ENCODE peak calls at places on chromosomes 12 and 14, in seven cellular contexts. K is heart left ventricle, W is A549, R is lower lobe of right lung, I is Peyer's patch, F is OCI-LY7, D is astrocyte. P is an unnamed sample. For H3K4me1 and H3K9me3, the result is how much of the 10 kb centered on the place peaks cover.

GRCh38 chr14:78509516-78509915 is 339.3 kb downstream of the NRXN3 start:
- DNase-seq in R (no peak), F (no peak), W (no peak), D (no peak), K (no peak), I (no peak), P (peak)

GRCh38 chr12:16939871-16940306 is 333.9 kb upstream of the LMO3 start:
- DNase-seq in R (peak), K (no peak), D (peak), W (peak), I (no peak), F (peak), P (peak)

GRCh38 chr14:74135386-74135785 is 50.6 kb downstream of the LIN52 start:
- DNase-seq in F (no peak), K (no peak), D (peak), R (no peak), I (no peak), W (no peak), P (no peak)

GRCh38 chr14:20794644-20795369 is 7.8 kb downstream of the RNASE1 start:
- DNase-seq in D (no peak), F (no peak), K (no peak), W (no peak), I (no peak), R (no peak), P (no peak)

GRCh38 chr14:21990116-21990515 is 316.5 kb upstream of the OR4E1 start:
- DNase-seq in K (no peak), D (no peak), W (no peak), I (no peak), F (peak), R (no peak), P (no peak)

GRCh38 chr12:10521555-10521954 is 15.9 kb downstream of the EIF2S3B start:
- DNase-seq in K (no peak), R (no peak), I (no peak), W (no peak), D (no peak), F (no peak), P (no peak)

GRCh38 chr12:108609535-108610335 is 11.9 kb upstream of the TMEM119 start:
- DNase-seq in I (no peak), F (no peak), K (peak), W (no peak), D (peak), R (peak), P (no peak)

GRCh38 chr12:101927042-101927441 is 49.7 kb downstream of the DRAM1 start:
- DNase-seq in F (no peak), D (peak), I (no peak), R (no peak), K (no peak), W (no peak), P (no peak)

GRCh38 chr12:11854011-11854499 is 204.6 kb downstream of the ETV6 start:
- DNase-seq in F (no peak), R (no peak), I (no peak), D (no peak), K (no peak), W (no peak), P (no peak)

GRCh38 chr12:127619869-127620769 is 646.9 kb upstream of the TMEM132C start:
- DNase-seq in F (no peak), K (no peak), W (no peak), D (no peak), I (no peak), R (no peak), P (no peak)

GRCh38 chr12:101750152-101750551 is 10.9 kb upstream of the SYCP3 start:
- DNase-seq in W (no peak), F (no peak), I (no peak), D (no peak), R (no peak), K (no peak), P (no peak)

DNA sequence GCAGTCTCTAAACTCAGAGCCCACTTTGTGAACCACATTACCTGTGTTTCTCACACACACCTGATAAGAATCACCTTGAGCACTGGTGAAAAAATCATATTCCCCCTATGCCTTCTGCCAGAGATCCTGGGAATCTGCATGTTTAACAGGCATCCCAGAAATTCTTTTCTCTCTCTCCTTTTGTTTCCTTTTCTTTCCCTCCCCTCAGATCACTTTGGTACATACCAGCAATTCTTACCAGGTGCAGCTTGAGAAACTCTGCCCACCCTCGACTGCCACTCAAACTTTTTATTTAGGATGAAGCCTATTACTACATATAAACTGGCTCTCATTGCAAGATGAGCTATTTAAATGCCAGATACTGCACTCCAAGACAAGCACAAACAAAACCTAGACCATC is 36.0 kb downstream of the HECTD4 start:
- DNase-seq in I (no peak), W (no peak), F (no peak), R (no peak), K (no peak), D (no peak), P (no peak)
- H3K4me1 ChIP-seq in I (under half), W (under half), F (under half), R (under half), K (under half), D (under half), P (under half)

DNA sequence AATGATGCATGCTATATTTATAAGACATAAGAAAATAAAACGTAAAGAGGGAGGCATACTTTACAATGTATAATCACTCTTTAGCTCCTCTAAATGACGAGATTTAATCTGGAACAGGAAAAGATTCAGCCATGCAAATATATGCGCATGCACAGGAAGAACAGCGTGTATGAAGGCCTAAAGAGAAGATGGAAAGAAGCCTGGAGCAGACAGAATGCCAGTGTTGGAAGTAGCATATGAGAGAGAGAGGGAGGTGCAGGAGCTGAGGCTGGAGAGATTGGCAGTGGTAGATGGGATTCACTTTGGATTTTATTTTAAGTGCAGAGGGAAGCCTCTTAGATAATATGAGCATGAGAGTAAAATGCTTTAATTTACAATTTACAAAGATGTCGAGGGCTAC is 410.9 kb downstream of the TMTC2 start:
- DNase-seq in K (no peak), D (no peak), R (no peak), I (no peak), W (no peak), F (no peak), P (no peak)
- H3K9me3 ChIP-seq in K (under half), D (under half), R (under half), I (under half), W (under half), F (under half), P (under half)

DNA sequence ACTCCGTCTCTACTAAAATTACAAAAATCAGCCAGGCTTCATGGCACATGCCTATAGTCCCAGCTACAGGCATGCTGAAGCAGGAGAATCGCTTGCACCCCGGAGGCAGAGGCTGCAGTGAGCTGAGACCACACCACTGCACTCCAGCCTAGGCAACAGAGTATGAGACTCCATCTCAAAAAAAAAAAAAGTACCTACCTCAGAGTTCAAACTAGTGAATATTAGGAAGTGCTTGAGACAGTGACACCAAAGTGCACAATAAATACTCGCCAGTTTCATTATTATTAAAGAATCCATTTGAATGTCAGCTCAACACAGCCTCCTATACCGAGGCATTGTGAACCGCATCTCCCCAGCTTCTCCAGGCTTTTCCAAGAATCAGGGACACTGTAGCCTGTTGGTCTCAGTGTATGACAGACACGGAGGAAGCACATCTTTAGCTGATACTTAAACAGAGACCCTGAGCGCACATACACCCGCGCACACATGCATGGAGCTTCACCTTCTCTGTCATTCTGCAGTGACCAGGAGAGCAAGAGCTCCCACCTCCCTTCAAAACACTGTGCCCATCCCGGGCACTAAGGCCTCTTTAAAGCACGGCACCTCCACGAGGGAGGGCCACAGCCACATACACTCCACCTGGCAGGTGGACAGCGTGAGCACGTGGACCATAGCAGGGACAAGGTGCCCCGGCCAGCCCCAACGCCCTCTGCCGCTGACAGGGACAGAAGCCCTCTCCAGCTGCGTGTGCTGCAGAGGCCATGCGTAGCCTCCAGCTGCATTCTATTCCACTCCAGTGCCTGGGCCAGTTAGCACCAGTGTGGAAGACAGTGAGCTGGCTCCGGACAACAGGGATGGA is 5.2 kb downstream of the GAPDH start:
- DNase-seq in F (peak), K (no peak), I (peak), D (no peak), R (no peak), W (peak), P (peak)
- H3K27ac ChIP-seq in F (peak), K (peak), I (peak), D (peak), R (peak), W (peak), P (peak)

GRCh38 chr12:124364543-124364942 is 69.7 kb downstream of the RFLNA start:
- DNase-seq in W (no peak), F (no peak), D (no peak), I (no peak), K (no peak), R (no peak), P (no peak)
- H3K4me1 ChIP-seq in W (half or more), F (under half), D (under half), I (under half), K (half or more), R (under half), P (under half)

DNA sequence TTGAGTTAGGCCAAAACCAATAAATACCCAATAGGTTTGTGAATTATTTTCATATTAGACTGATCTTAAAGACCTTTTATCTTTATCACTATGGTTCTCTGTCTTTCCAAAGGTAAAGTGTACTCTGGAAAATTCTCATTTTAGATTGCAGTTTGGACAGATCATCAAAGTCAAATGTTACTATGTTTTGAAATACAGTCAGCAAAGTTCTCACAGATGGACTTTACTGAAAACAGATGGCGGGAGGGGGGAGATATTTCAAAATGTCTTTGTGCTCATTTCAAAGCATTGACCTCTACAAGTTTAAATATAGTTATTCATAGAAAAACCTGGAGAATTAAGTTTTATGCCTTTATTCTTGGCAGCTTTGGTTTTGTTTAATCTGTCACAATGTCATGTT is 51.8 kb upstream of the LRTM2 start:
- DNase-seq in D (no peak), R (no peak), K (no peak), W (no peak), F (no peak), I (no peak), P (no peak)
- H3K9me3 ChIP-seq in D (under half), R (under half), K (under half), W (under half), F (under half), I (under half), P (under half)

DNA sequence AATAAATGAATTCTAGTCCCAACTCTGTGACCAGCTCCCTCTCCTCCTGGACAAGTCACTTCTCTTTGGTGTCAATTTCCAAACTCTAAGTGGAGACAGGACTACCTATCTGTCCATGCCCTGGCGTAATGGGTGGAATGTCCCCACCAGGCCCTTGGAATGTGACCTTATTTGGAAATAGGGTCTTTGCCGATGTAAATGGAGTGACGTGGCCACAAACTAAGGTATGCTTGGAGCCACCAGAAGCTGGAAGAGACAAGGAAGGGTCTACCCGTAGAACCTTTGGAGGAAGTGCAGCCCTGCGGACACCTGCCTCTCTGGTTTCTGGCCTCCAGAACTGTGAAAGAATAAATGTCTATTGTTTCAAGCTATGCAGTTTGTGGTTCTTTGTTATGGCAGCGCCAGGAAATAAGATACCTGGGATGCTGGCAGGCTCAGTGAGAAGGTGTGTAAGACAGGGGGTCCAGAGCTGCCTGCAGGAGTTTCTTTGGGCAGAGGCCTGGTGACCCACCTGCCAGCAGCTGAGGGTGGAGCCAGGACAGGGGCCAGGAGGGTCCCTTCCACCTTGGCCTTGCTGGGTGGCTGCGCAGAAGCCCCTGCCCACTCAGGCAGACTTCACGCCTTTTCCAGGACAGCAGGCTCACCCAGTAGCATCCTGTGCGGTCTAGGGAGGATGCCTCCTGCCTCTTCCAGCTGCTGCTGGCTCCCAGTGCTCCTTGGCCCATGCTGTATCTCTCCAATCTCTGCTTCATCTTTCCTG is 45.8 kb downstream of the ARL6IP4 start:
- DNase-seq in K (no peak), I (peak), W (no peak), F (no peak), R (no peak), D (no peak), P (no peak)
- H3K27ac ChIP-seq in K (no peak), I (no peak), W (no peak), F (no peak), R (no peak), D (no peak), P (no peak)